ENCODE peak calls at places on chromosome 3, in seven cellular contexts. B is hepatocyte, M is IMR-90, F is foreskin fibroblast, U is Panc1, D is fibroblast of the aortic adventitia, O is heart right ventricle. I is an unnamed sample.

GRCh38 chr3:132553811-132554210 is 43.3 kb upstream of the ACKR4 start:
- DNase-seq in B (no peak), M (no peak), F (no peak), U (no peak), D (no peak), O (no peak), I (no peak)

GRCh38 chr3:53026423-53027162 is 19.3 kb downstream of the SFMBT1 start:
- DNase-seq in B (no peak), M (no peak), F (no peak), U (no peak), D (no peak), O (no peak), I (no peak)

GRCh38 chr3:2061360-2061759 is 37.3 kb upstream of the CNTN4 start:
- DNase-seq in B (no peak), M (no peak), F (no peak), U (no peak), D (no peak), O (no peak), I (no peak)

GRCh38 chr3:172622916-172623700 is 87.8 kb downstream of the NCEH1 start:
- DNase-seq in B (peak), M (peak), F (no peak), U (no peak), D (peak), O (no peak), I (peak)

GRCh38 chr3:11381563-11381962 is 109.4 kb downstream of the ATG7 start:
- DNase-seq in B (no peak), M (peak), F (no peak), U (no peak), D (no peak), O (no peak), I (no peak)

GRCh38 chr3:65030847-65031463 is 343.2 kb upstream of the ADAMTS9 start:
- DNase-seq in B (peak), M (peak), F (peak), U (no peak), D (peak), O (no peak), I (peak)

GRCh38 chr3:30440880-30441279 is 165.5 kb upstream of the TGFBR2 start:
- DNase-seq in B (no peak), M (no peak), F (no peak), U (peak), D (peak), O (no peak), I (peak)

GRCh38 chr3:175980731-175981130 is 1121.6 kb downstream of the NAALADL2 start:
- DNase-seq in B (no peak), M (peak), F (no peak), U (no peak), D (peak), O (no peak), I (no peak)

GRCh38 chr3:29011441-29011840 is 269.4 kb upstream of the RBMS3 start:
- DNase-seq in B (no peak), M (no peak), F (no peak), U (no peak), D (no peak), O (no peak), I (no peak)

GRCh38 chr3:56137406-56137805 is 330.9 kb downstream of the ERC2 start:
- DNase-seq in B (no peak), M (no peak), F (peak), U (no peak), D (peak), O (no peak), I (peak)

GRCh38 chr3:128508852-128509251 is 15.9 kb upstream of the GATA2 start:
- DNase-seq in B (no peak), M (no peak), F (no peak), U (no peak), D (no peak), O (no peak), I (no peak)

GRCh38 chr3:185075547-185075946 is 77.3 kb downstream of the C3orf70 start:
- DNase-seq in B (no peak), M (no peak), F (no peak), U (no peak), D (no peak), O (no peak), I (no peak)

GRCh38 chr3:185069583-185070030 is 83.3 kb downstream of the C3orf70 start:
- DNase-seq in B (peak), M (no peak), F (no peak), U (no peak), D (no peak), O (no peak), I (no peak)

GRCh38 chr3:185070491-185071335 is 82.1 kb downstream of the C3orf70 start:
- DNase-seq in B (peak), M (peak), F (peak), U (no peak), D (no peak), O (no peak), I (no peak)

GRCh38 chr3:185069023-185069422 is 83.8 kb downstream of the C3orf70 start:
- DNase-seq in B (no peak), M (no peak), F (no peak), U (no peak), D (no peak), O (no peak), I (no peak)

DNA sequence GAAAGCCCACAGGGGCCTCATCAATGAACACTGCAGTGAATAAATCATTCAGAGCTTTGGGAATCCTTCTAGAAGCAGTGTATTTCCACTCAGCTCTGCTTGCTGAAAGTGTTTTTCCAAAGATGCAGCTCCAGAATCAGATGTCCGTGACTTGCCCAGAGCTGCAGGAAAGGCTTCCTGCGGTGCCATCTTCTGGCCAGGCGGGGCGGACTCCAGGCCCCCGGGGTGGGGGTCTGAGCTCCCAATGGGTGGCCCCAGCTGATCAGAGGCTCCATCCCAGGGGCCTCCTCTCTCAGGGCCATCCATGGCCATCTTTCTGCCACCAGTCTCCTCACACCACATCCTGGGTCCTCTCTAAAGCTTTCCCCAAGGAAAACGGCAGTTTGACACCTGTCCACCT is 81.5 kb downstream of the C3orf70 start:
- DNase-seq in B (no peak), M (no peak), F (no peak), U (no peak), D (no peak), O (no peak), I (no peak)
- TF ChIP-seq CTCF in B (no peak), M (no peak), F (no peak), U (no peak), D (no peak), O (no peak), I (no peak)

GRCh38 chr3:9500108-9501050 is 53.2 kb downstream of the LHFPL4 start:
- DNase-seq in B (peak), M (peak), F (peak), U (no peak), D (peak), O (peak), I (peak)

GRCh38 chr3:9501226-9501625 is 52.4 kb downstream of the LHFPL4 start:
- DNase-seq in B (no peak), M (no peak), F (no peak), U (no peak), D (no peak), O (no peak), I (no peak)

GRCh38 chr3:9498781-9499180 is 54.8 kb downstream of the LHFPL4 start:
- DNase-seq in B (no peak), M (no peak), F (no peak), U (no peak), D (no peak), O (no peak), I (no peak)

GRCh38 chr3:9497821-9498565 is 55.6 kb downstream of the LHFPL4 start:
- DNase-seq in B (no peak), M (peak), F (peak), U (no peak), D (peak), O (no peak), I (no peak)

GRCh38 chr3:9499455-9500107 is 54.0 kb downstream of the LHFPL4 start:
- DNase-seq in B (no peak), M (no peak), F (no peak), U (no peak), D (no peak), O (no peak), I (no peak)
- H3K4me3 ChIP-seq in B (no peak), M (no peak), F (no peak), U (no peak), D (no peak), O (no peak), I (no peak)

GRCh38 chr3:5071061-5071460 is 51.0 kb upstream of the ARL8B start:
- DNase-seq in B (peak), M (peak), F (peak), U (no peak), D (peak), O (no peak), I (no peak)
- TF ChIP-seq CTCF in B (no peak), M (no peak), F (no peak), U (no peak), D (no peak), O (no peak), I (no peak)

GRCh38 chr3:177441281-177441812 is 244.1 kb upstream of the TBL1XR1 start:
- DNase-seq in B (no peak), M (no peak), F (no peak), U (no peak), D (peak), O (no peak), I (no peak)
- H3K4me3 ChIP-seq in B (no peak), M (no peak), F (no peak), U (no peak), D (no peak), O (no peak), I (no peak)